ENCODE peak calls at places on chromosome 16, in four cellular contexts. A is amniotic epithelial cell; F is CD8-positive, alpha-beta T cell; Y is caudate nucleus. L is an unnamed sample.

GRCh38 chr16:56849690-56850680 is 15.0 kb upstream of the SLC12A3 start:
- DNase-seq in A (peak), F (no peak), Y (peak), L (peak)

GRCh38 chr16:17026600-17027242 is 444.0 kb downstream of the XYLT1 start:
- DNase-seq in A (no peak), F (peak), Y (no peak), L (no peak)

GRCh38 chr16:50861926-50862325 is 120.0 kb downstream of the CYLD start:
- DNase-seq in A (no peak), F (no peak), Y (no peak), L (peak)

GRCh38 chr16:24540575-24541240 is 1.3 kb downstream of the RBBP6 start:
- DNase-seq in A (no peak), F (no peak), Y (no peak), L (peak)

GRCh38 chr16:76303637-76304314 is 26.6 kb downstream of the CNTNAP4 start:
- DNase-seq in A (no peak), F (no peak), Y (no peak), L (no peak)

GRCh38 chr16:68972720-68973119 is 129.4 kb downstream of the TANGO6 start:
- DNase-seq in A (peak), F (no peak), Y (no peak), L (peak)

GRCh38 chr16:79580465-79581200 is 19.9 kb downstream of the MAF start:
- DNase-seq in A (no peak), F (no peak), Y (no peak), L (no peak)

GRCh38 chr16:30991052-30991451 is 6.0 kb downstream of the HSD3B7 start:
- DNase-seq in A (no peak), F (no peak), Y (no peak), L (no peak)

GRCh38 chr16:21263640-21264211 is 14.4 kb downstream of the CRYM start:
- DNase-seq in A (no peak), F (no peak), Y (no peak), L (no peak)

GRCh38 chr16:30367349-30368009 is 2.8 kb downstream of the TBC1D10B start:
- DNase-seq in A (no peak), F (no peak), Y (no peak), L (no peak)

GRCh38 chr16:56807011-56807675 is 57.9 kb upstream of the SLC12A3 start:
- DNase-seq in A (peak), F (no peak), Y (no peak), L (peak)

GRCh38 chr16:90002759-90003158 is 16.5 kb downstream of the DBNDD1 start:
- DNase-seq in A (no peak), F (no peak), Y (no peak), L (no peak)

GRCh38 chr16:3234543-3235541 is at the start of gene ZNF200:
- DNase-seq in A (peak), F (peak), Y (peak), L (peak)

GRCh38 chr16:76854234-76854633 is 336.8 kb upstream of the MON1B start:
- DNase-seq in A (no peak), F (no peak), Y (no peak), L (no peak)

GRCh38 chr16:80751167-80751566 is 53.2 kb downstream of the CDYL2 start:
- DNase-seq in A (no peak), F (no peak), Y (no peak), L (peak)

GRCh38 chr16:35398208-35398607 is 1938.8 kb downstream of the TP53TG3F start:
- DNase-seq in A (no peak), F (no peak), Y (no peak), L (no peak)

GRCh38 chr16:84284168-84284722 is 10.4 kb upstream of the WFDC1 start:
- DNase-seq in A (peak), F (no peak), Y (no peak), L (no peak)

GRCh38 chr16:31333686-31334649 is 21.0 kb upstream of the ITGAX start:
- DNase-seq in A (peak), F (peak), Y (no peak), L (peak)

GRCh38 chr16:85970016-85970711 is 71.2 kb downstream of the IRF8 start:
- DNase-seq in A (no peak), F (no peak), Y (no peak), L (no peak)

GRCh38 chr16:89670496-89671431 is 13.1 kb downstream of the SPATA33 start:
- DNase-seq in A (peak), F (no peak), Y (no peak), L (peak)

GRCh38 chr16:29876186-29876577 is 13.2 kb upstream of the CDIPT start:
- DNase-seq in A (no peak), F (no peak), Y (no peak), L (no peak)

GRCh38 chr16:12298285-12298684 is 321.8 kb downstream of the SNX29 start:
- DNase-seq in A (no peak), F (no peak), Y (no peak), L (no peak)

GRCh38 chr16:77064037-77064436 is 127.0 kb upstream of the MON1B start:
- DNase-seq in A (no peak), F (no peak), Y (no peak), L (no peak)

GRCh38 chr16:79874391-79874790 is 273.9 kb upstream of the MAF start:
- DNase-seq in A (no peak), F (no peak), Y (no peak), L (no peak)

GRCh38 chr16:57998484-57998883 is 2.0 kb downstream of the ZNF319 start:
- DNase-seq in A (peak), F (peak), Y (no peak), L (peak)